ENCODE peak calls at places on chromosomes 5 and 9, in five cellular contexts. N is GM23338; X is brain microvascular endothelial cell; J is CD4-positive, alpha-beta T cell; D is coronary artery. O is an unnamed sample.
A peak's percentile ranks its signal among the peaks of the same experiment; 100 is the strongest.

GRCh38 chr5:160287378-160288051 is 24.8 kb downstream of the CCNJL start:
- DNase-seq in N (peak; percentile 97), X (peak; percentile 11), J (no peak), D (no peak), O (peak; percentile 45)

GRCh38 chr5:124790895-124791732 is 44.7 kb upstream of the ZNF608 start:
- DNase-seq in N (no peak), X (no peak), J (no peak), D (no peak), O (no peak)

GRCh38 chr9:134983094-134983493 is 65.4 kb upstream of the FCN1 start:
- DNase-seq in N (peak; percentile 80), X (no peak), J (no peak), D (no peak), O (peak; percentile 25)

GRCh38 chr5:75509956-75510355 is 1.5 kb downstream of the CERT1 start:
- DNase-seq in N (no peak), X (peak; percentile 47), J (no peak), D (no peak), O (no peak)

GRCh38 chr5:16617272-16617973 is 626 bp upstream of the RETREG1 start:
- DNase-seq in N (peak; percentile 51), X (no peak), J (peak; percentile 66), D (no peak), O (no peak)

GRCh38 chr5:72884911-72885310 is 68.5 kb downstream of the TNPO1 start:
- DNase-seq in N (no peak), X (no peak), J (no peak), D (no peak), O (no peak)

GRCh38 chr9:129687391-129687790 is 21.9 kb downstream of the PRRX2 start:
- DNase-seq in N (no peak), X (no peak), J (no peak), D (no peak), O (no peak)

GRCh38 chr9:27442464-27442863 is 81.6 kb upstream of the IFNK start:
- DNase-seq in N (no peak), X (no peak), J (no peak), D (no peak), O (no peak)

GRCh38 chr9:115234094-115234493 is 116.1 kb upstream of the TNC start:
- DNase-seq in N (no peak), X (peak; percentile 84), J (no peak), D (no peak), O (no peak)

GRCh38 chr9:126516936-126517750 is 96.6 kb upstream of the LMX1B start:
- DNase-seq in N (peak; percentile 78), X (peak; percentile 45), J (no peak), D (no peak), O (peak; percentile 41)

GRCh38 chr5:17396247-17396646 is 101.8 kb upstream of the TAF11L2 start:
- DNase-seq in N (no peak), X (no peak), J (no peak), D (no peak), O (no peak)

GRCh38 chr5:91474201-91474600 is 91.1 kb upstream of the ARRDC3 start:
- DNase-seq in N (no peak), X (no peak), J (no peak), D (no peak), O (no peak)

GRCh38 chr5:75571547-75571946 is 39.7 kb upstream of the ANKDD1B start:
- DNase-seq in N (no peak), X (no peak), J (no peak), D (no peak), O (no peak)

GRCh38 chr5:149143470-149143869 is 2.2 kb downstream of the ABLIM3 start:
- DNase-seq in N (no peak), X (peak; percentile 64), J (no peak), D (no peak), O (no peak)

GRCh38 chr5:126594077-126594476 is 942 bp downstream of the ALDH7A1 start:
- DNase-seq in N (peak; percentile 23), X (no peak), J (no peak), D (no peak), O (no peak)

GRCh38 chr5:126595486-126596083 is 566 bp upstream of the ALDH7A1 start:
- DNase-seq in N (no peak), X (no peak), J (no peak), D (no peak), O (no peak)

GRCh38 chr5:126597156-126597555 is 2.1 kb upstream of the ALDH7A1 start:
- DNase-seq in N (no peak), X (peak; percentile 72), J (no peak), D (no peak), O (no peak)

GRCh38 chr5:126591549-126591948 is 3.5 kb downstream of the ALDH7A1 start:
- DNase-seq in N (peak; percentile 49), X (no peak), J (no peak), D (no peak), O (no peak)

GRCh38 chr5:126594676-126595485 is at the start of gene ALDH7A1:
- DNase-seq in N (peak; percentile 99), X (peak; percentile 84), J (peak; percentile 30), D (peak; percentile 93), O (peak; percentile 91)
- TF ChIP-seq CTCF in N (peak; percentile 73), X (peak; percentile 77), J (no peak), D (no peak), O (peak; percentile 54)

DNA sequence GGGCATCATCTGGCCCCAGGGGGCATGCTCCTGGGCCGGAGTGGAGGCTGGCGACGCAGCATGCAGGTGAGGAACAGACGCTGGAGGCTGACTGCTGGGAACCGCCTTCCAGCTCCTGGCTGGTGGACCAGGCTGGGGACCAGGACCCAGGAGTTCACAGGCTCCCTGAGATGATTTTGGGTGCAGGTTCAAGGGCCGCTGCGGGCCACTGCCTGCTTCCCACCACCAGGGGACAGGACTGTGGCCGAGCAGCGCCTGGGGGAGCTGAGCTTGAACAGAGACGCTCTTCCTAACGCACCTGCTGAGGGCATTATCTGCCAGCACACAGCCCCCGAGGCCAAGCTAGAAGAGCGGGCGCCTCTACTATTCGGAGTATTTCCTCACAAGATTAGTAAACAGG is 132.1 kb upstream of the RAPGEF1 start:
- DNase-seq in N (peak; percentile 68), X (no peak), J (no peak), D (no peak), O (no peak)
- TF ChIP-seq CTCF in N (peak; percentile 73), X (peak; percentile 56), J (no peak), D (no peak), O (no peak)

DNA sequence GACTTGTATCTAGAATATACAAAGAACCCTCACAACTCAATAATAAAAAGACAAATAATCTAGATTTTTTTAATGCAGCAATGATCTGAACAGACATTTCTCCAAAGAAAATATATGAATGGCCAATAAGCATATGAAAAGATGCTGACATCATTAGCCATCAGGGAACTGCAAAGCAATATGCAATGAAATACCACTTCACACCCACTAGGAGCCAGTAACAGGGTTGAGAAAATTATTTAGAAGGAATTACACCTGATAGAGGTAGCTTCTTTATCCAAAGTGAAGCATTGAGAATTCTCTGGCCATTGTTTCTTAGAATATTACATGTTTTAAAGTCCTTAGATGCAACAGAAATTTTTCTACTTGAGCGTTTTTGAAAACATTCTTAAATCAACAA is 316.9 kb downstream of the KCNN2 start:
- DNase-seq in N (peak; percentile 32), X (no peak), J (no peak), D (no peak), O (no peak)
- TF ChIP-seq CTCF in N (no peak), X (no peak), J (no peak), D (no peak), O (peak; percentile 28)

GRCh38 chr5:28648108-28648507 is 1609.7 kb upstream of the CDH9 start:
- DNase-seq in N (peak; percentile 72), X (peak; percentile 89), J (no peak), D (no peak), O (no peak)
- TF ChIP-seq CTCF in N (no peak), X (peak; percentile 52), J (no peak), D (no peak), O (peak; percentile 43)

DNA sequence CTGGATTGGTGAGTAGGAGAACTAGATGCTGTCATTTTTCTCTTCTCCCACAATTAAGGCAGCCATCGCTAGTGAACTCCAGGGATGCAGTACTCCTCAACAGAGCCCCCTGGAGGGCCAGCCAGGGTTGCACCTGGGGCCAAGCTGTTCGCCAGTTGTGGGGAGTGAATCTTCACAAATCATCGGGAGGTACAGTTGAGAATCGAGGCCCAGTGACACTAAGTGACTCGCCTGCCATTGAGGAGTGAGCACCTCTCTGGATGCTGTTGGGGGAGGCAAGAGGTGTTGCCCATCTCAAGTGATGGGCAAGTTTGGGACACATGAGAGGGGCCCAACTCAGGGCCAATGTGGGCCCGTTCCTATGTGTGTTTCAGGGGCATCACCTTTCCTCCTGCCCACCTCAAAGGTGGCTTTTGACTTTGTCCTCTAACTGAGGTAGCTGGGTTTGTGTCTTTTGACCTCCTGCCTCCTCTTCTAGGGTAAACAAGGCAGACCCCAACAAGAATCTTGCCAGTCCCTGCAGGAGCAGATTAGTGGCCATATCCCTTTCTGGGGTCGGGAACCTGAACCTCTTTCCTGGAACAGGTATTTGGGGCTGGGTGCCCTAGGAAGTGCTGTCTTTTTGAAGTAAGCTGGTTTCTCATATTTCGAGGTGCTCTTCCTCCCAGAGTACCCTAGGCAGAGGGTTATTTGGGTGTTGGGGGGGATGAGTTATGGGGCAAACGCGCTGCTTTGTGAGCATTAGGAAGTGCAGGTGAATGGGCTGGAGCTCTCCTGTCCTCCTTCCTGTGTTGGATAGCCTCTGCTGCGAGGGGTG is 181.2 kb downstream of the MACROH2A1 start:
- DNase-seq in N (peak; percentile 38), X (no peak), J (no peak), D (peak; percentile 56), O (no peak)
- TF ChIP-seq CTCF in N (peak; percentile 59), X (peak; percentile 46), J (no peak), D (no peak), O (no peak)

GRCh38 chr9:4887556-4887955 is 94.8 kb downstream of the RCL1 start:
- DNase-seq in N (no peak), X (no peak), J (no peak), D (no peak), O (no peak)
- TF ChIP-seq CTCF in N (no peak), X (no peak), J (no peak), D (no peak), O (no peak)

GRCh38 chr5:95562282-95562681 is 7.4 kb downstream of the ARSK start:
- DNase-seq in N (no peak), X (no peak), J (no peak), D (no peak), O (no peak)
- TF ChIP-seq CTCF in N (no peak), X (no peak), J (no peak), D (no peak), O (no peak)

GRCh38 chr5:95238560-95239325 is 46.2 kb downstream of the MCTP1 start:
- DNase-seq in N (no peak), X (peak; percentile 38), J (no peak), D (no peak), O (no peak)
- TF ChIP-seq CTCF in N (peak; percentile 54), X (peak; percentile 55), J (no peak), D (no peak), O (peak; percentile 50)

GRCh38 chr9:111148994-111149759 is 110.9 kb upstream of the LPAR1 start:
- DNase-seq in N (peak; percentile 8), X (no peak), J (no peak), D (no peak), O (no peak)
- TF ChIP-seq CTCF in N (peak; percentile 32), X (peak; percentile 33), J (no peak), D (no peak), O (no peak)

O was measured in neural crest cell.